ENCODE peak calls at places on chromosomes 12 and 14, in four cellular contexts. G is NCI-H460, I is sigmoid colon, W is COR-L47. K is an unnamed sample.

GRCh38 chr14:23478109-23478698 is 8.7 kb downstream of the NGDN start:
- DNase-seq in I (no peak), G (peak), W (peak), K (peak)

GRCh38 chr14:74425525-74426201 is 347 bp downstream of the SYNDIG1L start:
- DNase-seq in I (no peak), W (no peak), G (peak), K (peak)

GRCh38 chr14:99273724-99274345 is 1.8 kb upstream of the BCL11B start:
- DNase-seq in G (no peak), W (no peak), I (no peak), K (peak)

GRCh38 chr12:4107436-4107878 is 166.1 kb upstream of the CCND2 start:
- DNase-seq in I (no peak), W (no peak), G (peak), K (peak)

GRCh38 chr14:96587823-96588385 is 85.7 kb downstream of the PAPOLA start:
- DNase-seq in W (no peak), I (peak), G (no peak), K (no peak)

GRCh38 chr14:92780444-92780843 is 13.7 kb upstream of the GOLGA5 start:
- DNase-seq in I (no peak), G (no peak), W (no peak), K (no peak)

GRCh38 chr12:132491761-132492378 is 1.9 kb downstream of the FBRSL1 start:
- DNase-seq in W (no peak), G (no peak), I (no peak), K (no peak)

GRCh38 chr12:28830491-28830890 is 318.6 kb upstream of the FAR2 start:
- DNase-seq in G (no peak), I (no peak), W (no peak), K (no peak)

GRCh38 chr14:26204954-26205479 is 392.8 kb downstream of the NOVA1 start:
- DNase-seq in G (no peak), I (peak), W (no peak), K (no peak)

GRCh38 chr12:122909442-122910288 is 13.7 kb upstream of the VPS37B start:
- DNase-seq in I (no peak), W (peak), G (no peak), K (no peak)

GRCh38 chr14:55533960-55534359 is 46.0 kb upstream of the KTN1 start:
- DNase-seq in I (no peak), W (no peak), G (no peak), K (no peak)

GRCh38 chr12:69354172-69354560 is 5.4 kb upstream of the YEATS4 start:
- DNase-seq in G (no peak), W (no peak), I (no peak), K (no peak)

GRCh38 chr12:45292486-45293195 is 76.7 kb downstream of the ANO6 start:
- DNase-seq in G (no peak), I (peak), W (peak), K (no peak)

GRCh38 chr12:89181271-89181920 is 170.9 kb downstream of the DUSP6 start:
- DNase-seq in G (no peak), I (no peak), W (no peak), K (peak)

GRCh38 chr12:4164591-4165558 is 108.7 kb upstream of the CCND2 start:
- DNase-seq in W (no peak), I (peak), G (no peak), K (no peak)

GRCh38 chr14:70885343-70886014 is 21.8 kb upstream of the PCNX1 start:
- DNase-seq in I (no peak), G (no peak), W (no peak), K (no peak)

GRCh38 chr12:112822056-112822455 is 30.5 kb downstream of the RPH3A start:
- DNase-seq in I (no peak), G (no peak), W (peak), K (no peak)

GRCh38 chr14:77562681-77563080 is 53.8 kb downstream of the SPTLC2 start:
- DNase-seq in I (no peak), G (no peak), W (no peak), K (no peak)

GRCh38 chr12:31868980-31869379 is 90.2 kb upstream of the RESF1 start:
- DNase-seq in W (peak), G (no peak), I (no peak), K (peak)

GRCh38 chr14:64760146-64760755 is 56.0 kb downstream of the PLEKHG3 start:
- DNase-seq in I (no peak), W (no peak), G (peak), K (peak)

GRCh38 chr12:55619352-55620138 is 17.1 kb upstream of the OR10P1 start:
- DNase-seq in W (peak), G (peak), I (no peak), K (peak)

GRCh38 chr14:53710615-53711014 is 246.0 kb downstream of the BMP4 start:
- DNase-seq in W (no peak), I (no peak), G (no peak), K (no peak)

GRCh38 chr12:89370850-89371249 is 18.5 kb upstream of the DUSP6 start:
- DNase-seq in I (no peak), W (no peak), G (no peak), K (peak)

GRCh38 chr14:51014086-51014485 is 69.8 kb upstream of the PYGL start:
- DNase-seq in G (no peak), I (peak), W (no peak), K (no peak)

GRCh38 chr12:2084553-2085296 is 31.9 kb downstream of the CACNA1C start:
- DNase-seq in I (no peak), W (no peak), G (no peak), K (no peak)

GRCh38 chr12:32397703-32398102 is 1.7 kb upstream of the FGD4 start:
- DNase-seq in W (peak), I (no peak), G (no peak), K (no peak)

GRCh38 chr12:123132951-123133619 is 17.8 kb downstream of the PITPNM2 start:
- DNase-seq in W (no peak), G (no peak), I (no peak), K (no peak)

GRCh38 chr12:114876968-114877680 is 193.1 kb upstream of the TBX3 start:
- DNase-seq in W (no peak), I (no peak), G (no peak), K (no peak)

GRCh38 chr14:51576112-51576420 is 75.6 kb upstream of the FRMD6 start:
- DNase-seq in W (no peak), G (no peak), I (no peak), K (no peak)

GRCh38 chr12:130043685-130044421 is 118.4 kb upstream of the FZD10 start:
- DNase-seq in I (no peak), G (no peak), W (no peak), K (no peak)

GRCh38 chr12:65791400-65791799 is 32.9 kb upstream of the HMGA2 start:
- DNase-seq in W (no peak), G (no peak), I (no peak), K (no peak)

GRCh38 chr12:39619660-39620433 is at the start of gene ABCD2:
- DNase-seq in W (peak), G (peak), I (peak), K (peak)

GRCh38 chr12:96193725-96194571 is at the start of gene ELK3:
- DNase-seq in W (peak), I (peak), G (peak), K (peak)

GRCh38 chr14:100222219-100223093 is 16.5 kb upstream of the YY1 start:
- DNase-seq in G (no peak), I (no peak), W (no peak), K (no peak)

GRCh38 chr12:11814362-11814761 is 164.9 kb downstream of the ETV6 start:
- DNase-seq in I (no peak), G (no peak), W (no peak), K (no peak)

GRCh38 chr14:33642080-33642479 is 308.8 kb downstream of the EGLN3 start:
- DNase-seq in I (no peak), W (no peak), G (no peak), K (no peak)

GRCh38 chr12:92466391-92467305 is 236.1 kb upstream of the PLEKHG7 start:
- DNase-seq in I (no peak), G (no peak), W (no peak), K (no peak)

GRCh38 chr14:100303925-100304324 is 2.3 kb downstream of the SLC25A29 start:
- DNase-seq in I (no peak), W (no peak), G (no peak), K (no peak)

K was measured in LoVo.